ENCODE peak calls at places on chromosome 21, in six cellular contexts. W is NCI-H2171 treated with DMSO at 0.1 percent for 48 hours, M is uterus, E is nucleus accumbens, Y is bronchial epithelial cell, O is Ammon's horn. H is an unnamed sample.

GRCh38 chr21:14942801-14943490 is 121.9 kb downstream of the NRIP1 start:
- DNase-seq in Y (no peak), O (no peak), M (no peak), W (no peak), E (no peak), H (no peak)

GRCh38 chr21:29504751-29505321 is 206.1 kb downstream of the BACH1 start:
- DNase-seq in Y (peak; percentile 43), O (no peak), M (no peak), W (no peak), E (no peak), H (peak; percentile 40)

GRCh38 chr21:17763286-17764037 is 55.7 kb downstream of the C21orf91 start:
- DNase-seq in M (no peak), O (no peak), W (no peak), Y (no peak), E (no peak), H (peak; percentile 24)

GRCh38 chr21:36229181-36229580 is 72.6 kb downstream of the DOP1B start:
- DNase-seq in W (no peak), M (no peak), O (no peak), E (no peak), Y (peak; percentile 81), H (peak; percentile 80)

GRCh38 chr21:39849014-39849655 is 18.1 kb upstream of the PCP4 start:
- DNase-seq in Y (no peak), E (no peak), O (no peak), M (no peak), W (no peak), H (no peak)

GRCh38 chr21:35583566-35584216 is 476.6 kb downstream of the SETD4 start:
- DNase-seq in O (no peak), E (no peak), Y (no peak), M (no peak), W (no peak), H (no peak)

GRCh38 chr21:15122241-15122640 is 57.4 kb upstream of the NRIP1 start:
- DNase-seq in E (no peak), Y (peak; percentile 3), W (no peak), M (no peak), O (no peak), H (no peak)

GRCh38 chr21:46083271-46084040 is 14.5 kb upstream of the COL6A2 start:
- DNase-seq in E (no peak), M (peak; percentile 69), O (no peak), Y (no peak), W (no peak), H (no peak)

GRCh38 chr21:34702341-34702807 is 33.6 kb downstream of the CLIC6 start:
- DNase-seq in W (no peak), Y (peak; percentile 61), E (no peak), M (peak; percentile 67), O (no peak), H (peak; percentile 76)

GRCh38 chr21:39136711-39137110 is 46.5 kb downstream of the PSMG1 start:
- DNase-seq in M (no peak), Y (peak; percentile 71), O (no peak), E (no peak), W (no peak), H (peak; percentile 64)

GRCh38 chr21:26773058-26773457 is 72.2 kb downstream of the ADAMTS1 start:
- DNase-seq in E (no peak), W (no peak), M (no peak), Y (no peak), O (no peak), H (no peak)

GRCh38 chr21:46136739-46137349 is 18.5 kb downstream of the FTCD start:
- DNase-seq in Y (no peak), W (no peak), E (no peak), O (no peak), M (no peak), H (no peak)

GRCh38 chr21:46114963-46115362 is 17.1 kb downstream of the COL6A2 start:
- DNase-seq in O (no peak), W (no peak), M (no peak), Y (no peak), E (no peak), H (no peak)

GRCh38 chr21:41168391-41169257 is 664 bp downstream of the BACE2 start:
- DNase-seq in E (no peak), M (peak; percentile 60), W (no peak), Y (peak; percentile 35), O (peak; percentile 46), H (peak; percentile 53)

H was measured in mammary epithelial cell.